ENCODE peak calls at places on chromosomes 13 and 19, in eight cellular contexts. J is suprapubic skin, B is uterus, X is body of pancreas, Y is A549, D is Peyer's patch, U is tibial nerve, C is heart left ventricle. W is an unnamed sample.
A peak's percentile ranks its signal among the peaks of the same experiment; 100 is the strongest.

GRCh38 chr13:36904219-36904618 is 15.8 kb downstream of the SMAD9 start:
- DNase-seq in Y (no peak), B (no peak), X (no peak), D (no peak), U (no peak), C (no peak), J (no peak), W (no peak)

GRCh38 chr19:7742991-7743390 is 4.3 kb downstream of the CD209 start:
- DNase-seq in U (no peak), B (no peak), X (no peak), Y (no peak), J (no peak), C (no peak), D (no peak), W (no peak)

GRCh38 chr13:80359459-80360297 is 18.8 kb upstream of the SPRY2 start:
- DNase-seq in Y (no peak), J (no peak), D (no peak), U (no peak), C (no peak), B (no peak), X (no peak), W (no peak)

GRCh38 chr13:99980201-99981114 is 1.1 kb upstream of the ZIC2 start:
- DNase-seq in B (no peak), U (no peak), D (peak; percentile 70), Y (peak; percentile 87), C (peak; percentile 60), X (peak; percentile 79), J (peak; percentile 77), W (peak; percentile 96)

GRCh38 chr13:27203854-27204253 is 32.2 kb upstream of the USP12 start:
- DNase-seq in J (no peak), Y (peak; percentile 44), B (no peak), X (peak; percentile 26), U (peak; percentile 15), D (no peak), C (no peak), W (no peak)

GRCh38 chr19:10420444-10421239 is at the start of gene PDE4A:
- DNase-seq in J (no peak), U (no peak), C (no peak), B (no peak), Y (peak; percentile 68), D (no peak), X (no peak), W (no peak)

GRCh38 chr19:40395956-40396355 is 6.0 kb upstream of the HIPK4 start:
- DNase-seq in C (no peak), X (no peak), Y (no peak), U (no peak), B (no peak), J (no peak), D (no peak), W (no peak)

GRCh38 chr19:12733369-12733896 is 1.1 kb downstream of the TRIR start:
- DNase-seq in D (no peak), X (no peak), U (no peak), Y (peak; percentile 36), J (no peak), C (no peak), B (no peak), W (no peak)

GRCh38 chr19:55585658-55586339 is 5.2 kb upstream of the ZNF579 start:
- DNase-seq in U (no peak), X (peak; percentile 83), Y (peak; percentile 61), B (peak; percentile 82), D (peak; percentile 83), C (peak; percentile 91), J (no peak), W (peak; percentile 97)

GRCh38 chr19:47663435-47663910 is 49.7 kb upstream of the EHD2 start:
- DNase-seq in J (no peak), D (no peak), U (no peak), Y (peak; percentile 31), X (no peak), C (no peak), B (no peak), W (peak; percentile 30)

GRCh38 chr19:32859591-32859990 is 10.0 kb downstream of the SLC7A9 start:
- DNase-seq in J (peak; percentile 75), D (peak; percentile 40), U (no peak), X (no peak), Y (no peak), B (no peak), C (no peak), W (no peak)

GRCh38 chr19:32857584-32857983 is 12.0 kb downstream of the SLC7A9 start:
- DNase-seq in J (peak; percentile 4), X (no peak), Y (no peak), D (peak; percentile 25), B (no peak), U (no peak), C (no peak), W (no peak)

GRCh38 chr19:32858559-32858958 is 11.0 kb downstream of the SLC7A9 start:
- DNase-seq in J (peak; percentile 44), B (no peak), C (no peak), U (no peak), X (no peak), D (no peak), Y (no peak), W (no peak)

GRCh38 chr19:32861596-32861995 is 8.0 kb downstream of the SLC7A9 start:
- DNase-seq in B (no peak), C (no peak), D (peak; percentile 21), X (no peak), U (no peak), J (peak; percentile 48), Y (no peak), W (no peak)

DNA sequence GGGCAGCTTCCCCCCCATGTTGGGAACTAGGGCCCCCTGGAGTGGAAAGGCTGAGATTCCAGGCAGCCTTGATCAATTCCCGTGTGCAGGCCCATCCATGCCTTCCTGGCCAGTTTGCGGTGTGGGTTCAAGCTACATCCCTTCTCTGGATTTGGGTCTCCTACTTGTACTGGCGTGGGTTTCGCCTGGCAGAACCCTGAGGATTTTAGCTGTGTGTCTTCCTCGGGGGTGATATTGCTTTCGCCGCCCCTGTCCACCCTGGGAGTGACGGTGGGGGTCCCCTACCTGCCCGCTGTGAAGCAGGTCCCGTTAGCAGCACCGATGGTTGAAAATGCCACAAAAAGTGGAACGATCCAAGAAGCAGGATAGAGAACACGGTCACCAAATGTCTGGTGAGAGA is 11.4 kb downstream of the SLC7A9 start:
- DNase-seq in J (peak; percentile 59), X (no peak), Y (no peak), U (no peak), B (no peak), C (no peak), D (peak; percentile 29), W (no peak)
- TF ChIP-seq POLR2A in J (no peak), X (no peak), Y (no peak), U (no peak), B (no peak), C (no peak), D (no peak), W (no peak)

GRCh38 chr19:4093643-4094175 is 27.0 kb upstream of the ZBTB7A start:
- DNase-seq in B (no peak), D (no peak), J (no peak), Y (no peak), X (no peak), U (no peak), C (no peak), W (no peak)

GRCh38 chr19:4096049-4096892 is 27.7 kb downstream of the MAP2K2 start:
- DNase-seq in J (no peak), B (no peak), U (no peak), C (peak; percentile 24), D (peak; percentile 84), X (no peak), Y (no peak), W (no peak)

GRCh38 chr19:4095488-4095844 is 28.5 kb downstream of the MAP2K2 start:
- DNase-seq in U (no peak), B (no peak), X (no peak), Y (no peak), J (no peak), C (peak; percentile 20), D (no peak), W (no peak)

GRCh38 chr19:4094291-4094690 is 27.6 kb upstream of the ZBTB7A start:
- DNase-seq in J (no peak), B (no peak), Y (no peak), D (no peak), X (no peak), U (no peak), C (peak; percentile 19), W (no peak)

GRCh38 chr19:4094761-4095487 is 28.2 kb upstream of the ZBTB7A start:
- DNase-seq in J (no peak), X (no peak), U (no peak), Y (no peak), C (peak; percentile 21), D (no peak), B (no peak), W (no peak)
- TF ChIP-seq POLR2A in J (no peak), X (no peak), U (no peak), Y (no peak), C (no peak), D (no peak), B (no peak), W (no peak)

DNA sequence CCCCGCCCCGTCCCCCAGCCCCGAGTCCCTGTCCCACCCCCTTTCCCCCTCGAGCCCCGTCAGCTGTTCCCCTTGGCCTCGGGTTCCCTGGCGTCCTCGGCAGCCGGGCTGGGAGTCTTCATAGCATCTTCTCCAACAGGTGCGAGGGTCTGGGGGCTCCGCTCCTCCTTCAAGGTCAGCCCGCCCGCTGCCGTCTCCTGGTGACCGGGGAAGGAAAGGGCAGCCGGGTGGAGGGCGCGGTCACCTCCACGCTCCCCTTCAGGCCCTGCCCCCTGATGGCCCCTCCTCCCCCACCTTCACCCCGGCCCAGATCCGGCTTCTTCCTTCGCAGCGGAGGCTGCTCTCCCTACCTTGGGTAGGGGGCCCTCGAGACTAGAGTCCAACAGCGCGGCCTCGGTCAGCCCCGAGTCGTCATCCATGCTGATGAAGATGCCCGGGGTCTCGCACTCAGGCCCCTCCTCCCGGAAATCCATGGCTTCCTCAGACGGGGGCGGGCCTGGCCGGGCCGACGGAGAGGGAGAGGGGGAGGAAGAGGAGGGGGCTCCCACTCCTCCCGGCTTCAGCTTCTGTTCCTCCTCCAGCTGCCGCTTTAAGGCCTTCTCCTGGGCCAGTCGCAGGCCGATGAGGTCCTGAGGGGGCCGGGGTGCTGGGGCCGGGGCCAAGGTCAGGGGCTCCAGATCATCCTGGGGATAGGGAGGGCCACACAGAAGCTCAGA is 551 bp upstream of the RSPH6A start:
- DNase-seq in D (no peak), X (no peak), Y (no peak), B (no peak), J (no peak), C (no peak), U (no peak), W (no peak)
- TF ChIP-seq POLR2A in D (no peak), X (no peak), Y (no peak), B (no peak), J (no peak), C (no peak), U (no peak), W (no peak)

DNA sequence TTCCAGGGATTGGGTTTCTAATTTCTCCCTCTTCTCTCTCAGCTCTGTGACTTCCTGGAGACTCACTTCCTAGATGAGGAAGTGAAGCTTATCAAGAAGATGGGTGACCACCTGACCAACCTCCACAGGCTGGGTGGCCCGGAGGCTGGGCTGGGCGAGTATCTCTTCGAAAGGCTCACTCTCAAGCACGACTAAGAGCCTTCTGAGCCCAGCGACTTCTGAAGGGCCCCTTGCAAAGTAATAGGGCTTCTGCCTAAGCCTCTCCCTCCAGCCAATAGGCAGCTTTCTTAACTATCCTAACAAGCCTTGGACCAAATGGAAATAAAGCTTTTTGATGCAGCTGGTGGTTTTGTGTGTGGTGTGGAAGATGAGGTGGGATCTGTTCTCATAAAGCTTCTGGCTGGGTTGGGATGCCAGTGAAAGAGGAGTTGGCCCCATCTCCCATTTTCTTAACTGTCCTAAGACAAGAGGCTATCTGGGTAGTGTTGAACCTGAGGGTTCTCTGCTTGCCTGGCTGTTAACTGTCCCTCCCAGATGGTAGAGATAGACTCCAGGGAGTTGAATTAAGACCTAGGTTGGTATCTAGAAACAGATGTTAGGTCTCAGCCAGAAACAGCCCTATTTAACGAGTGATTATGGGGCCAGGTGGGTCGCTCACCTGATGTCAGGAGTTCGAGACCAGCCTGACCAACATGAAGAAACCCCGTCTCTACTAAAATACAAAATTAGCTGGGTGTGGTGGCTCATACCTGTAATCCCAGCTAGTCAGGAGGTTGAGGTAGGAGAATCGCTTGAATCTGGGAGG is 1.6 kb downstream of the FTL start:
- DNase-seq in D (no peak), B (no peak), C (no peak), U (no peak), Y (no peak), X (no peak), J (no peak), W (no peak)
- TF ChIP-seq POLR2A in D (no peak), B (no peak), C (no peak), U (no peak), Y (peak; percentile 27), X (no peak), J (no peak), W (no peak)

W was measured in H54.